ENCODE peak calls at places on chromosomes 12 and 14, in ten cellular contexts. K, N, S, C, U, J, X, V, O and H are unnamed samples.

GRCh38 chr14:89428556-89429196 is 11.6 kb upstream of the FOXN3 start:
- DNase-seq in C (no peak), J (peak), O (no peak), N (peak), U (peak), X (peak), K (no peak), S (no peak), V (peak), H (no peak)

GRCh38 chr12:114835031-114835430 is 151.1 kb upstream of the TBX3 start:
- DNase-seq in V (no peak), X (no peak), S (no peak), U (peak), C (no peak), K (peak), O (no peak), N (no peak), J (no peak), H (no peak)

GRCh38 chr14:23172572-23172971 is 10.9 kb downstream of the SLC7A8 start:
- DNase-seq in U (no peak), C (no peak), K (no peak), J (no peak), X (no peak), S (no peak), O (no peak), V (no peak), N (no peak), H (no peak)

GRCh38 chr12:67816269-67816668 is 167.7 kb downstream of the DYRK2 start:
- DNase-seq in N (no peak), K (no peak), O (no peak), X (no peak), V (no peak), U (no peak), S (no peak), C (no peak), J (no peak), H (no peak)

GRCh38 chr14:69527635-69528034 is 43.1 kb downstream of the PLEKHD1 start:
- DNase-seq in N (no peak), J (no peak), S (no peak), C (no peak), X (no peak), K (no peak), O (no peak), U (no peak), V (no peak), H (no peak)

GRCh38 chr12:8692573-8692972 is 5.2 kb upstream of the RIMKLB start:
- DNase-seq in X (no peak), O (no peak), U (peak), C (peak), N (no peak), S (no peak), J (no peak), K (peak), V (peak), H (peak)

GRCh38 chr12:3732901-3733300 is 20.0 kb downstream of the CRACR2A start:
- DNase-seq in X (no peak), U (no peak), V (peak), N (peak), K (no peak), C (no peak), S (no peak), O (no peak), J (no peak), H (no peak)

GRCh38 chr14:80930095-80930494 is 11.4 kb downstream of the CEP128 start:
- DNase-seq in N (no peak), S (no peak), J (no peak), X (no peak), C (no peak), O (no peak), V (no peak), U (no peak), K (no peak), H (no peak)

GRCh38 chr14:100417466-100417865 is 94.3 kb downstream of the SLC25A47 start:
- DNase-seq in J (no peak), U (peak), S (no peak), O (no peak), X (peak), K (peak), C (no peak), V (no peak), N (no peak), H (no peak)

GRCh38 chr12:95487024-95487423 is 13.1 kb downstream of the METAP2 start:
- DNase-seq in V (no peak), J (no peak), C (no peak), O (no peak), S (no peak), U (no peak), K (no peak), X (no peak), N (no peak), H (no peak)

GRCh38 chr14:69490219-69490918 is 5.8 kb downstream of the PLEKHD1 start:
- DNase-seq in X (no peak), C (no peak), S (no peak), N (no peak), J (no peak), K (no peak), V (no peak), U (no peak), O (no peak), H (no peak)

GRCh38 chr12:55707841-55708694 is at the start of gene ITGA7:
- DNase-seq in V (peak), J (peak), N (peak), U (no peak), X (peak), C (no peak), K (no peak), S (no peak), O (peak), H (no peak)

GRCh38 chr14:83164016-83164415 is 1630.4 kb upstream of the SEL1L start:
- DNase-seq in X (no peak), N (no peak), K (peak), O (no peak), C (no peak), V (no peak), S (no peak), J (no peak), U (no peak), H (no peak)

GRCh38 chr14:22882529-22883190 is 362 bp upstream of the REM2 start:
- DNase-seq in N (peak), K (no peak), V (peak), S (no peak), X (no peak), O (no peak), J (no peak), C (peak), U (peak), H (no peak)

GRCh38 chr12:50425859-50426258 is 25.2 kb downstream of the LARP4 start:
- DNase-seq in X (no peak), C (peak), K (no peak), S (no peak), N (no peak), J (no peak), V (no peak), O (no peak), U (no peak), H (no peak)

GRCh38 chr14:49992901-49993335 is 100.0 kb downstream of the ARF6 start:
- DNase-seq in J (no peak), V (no peak), C (no peak), U (peak), S (no peak), X (peak), N (no peak), O (peak), K (no peak), H (no peak)

GRCh38 chr14:51816031-51816430 is 44.4 kb upstream of the GNG2 start:
- DNase-seq in C (no peak), X (no peak), O (no peak), V (no peak), K (no peak), S (no peak), N (no peak), U (no peak), J (no peak), H (no peak)